ENCODE peak calls at places on chromosome 1, in eight cellular contexts. H is CD8-positive, alpha-beta memory T cell; N is GM06990; X is left lung; T is stimulated activated CD8-positive, alpha-beta memory T cell treated with anti-CD3 and anti-CD28 coated beads, Interleukin-4, amount 100 ng/mL, for 4 hours; K is AG10803; Y is HepG2; I is A549. R is an unnamed sample.

GRCh38 chr1:167678422-167678821 is 43.4 kb upstream of the MPZL1 start:
- DNase-seq in X (no peak), Y (no peak), T (no peak), H (no peak), N (no peak), K (no peak), I (no peak), R (no peak)

GRCh38 chr1:98906361-98906760 is 98.3 kb downstream of the PLPPR5 start:
- DNase-seq in I (no peak), K (no peak), H (no peak), X (no peak), Y (no peak), T (no peak), N (no peak), R (no peak)

GRCh38 chr1:227299238-227299637 is 19.1 kb downstream of the CDC42BPA start:
- DNase-seq in X (no peak), T (no peak), H (no peak), K (peak; percentile 60), N (no peak), I (no peak), Y (no peak), R (no peak)

GRCh38 chr1:11052839-11053757 is 6.1 kb upstream of the MASP2 start:
- DNase-seq in K (no peak), I (no peak), X (no peak), T (no peak), N (no peak), Y (no peak), H (no peak), R (no peak)

GRCh38 chr1:45884700-45885099 is 81.3 kb downstream of the MAST2 start:
- DNase-seq in H (no peak), N (no peak), X (no peak), I (peak; percentile 55), T (no peak), K (no peak), Y (peak; percentile 62), R (no peak)

GRCh38 chr1:167687919-167688519 is 33.8 kb upstream of the MPZL1 start:
- DNase-seq in Y (peak; percentile 61), K (peak; percentile 76), I (peak; percentile 76), T (peak; percentile 50), N (no peak), X (no peak), H (peak; percentile 60), R (peak; percentile 80)

GRCh38 chr1:20074046-20074724 is 4.2 kb downstream of the PLA2G5 start:
- DNase-seq in T (no peak), K (no peak), Y (no peak), H (no peak), I (no peak), X (no peak), N (no peak), R (peak; percentile 33)

GRCh38 chr1:241605146-241605805 is 34.9 kb downstream of the CHML start:
- DNase-seq in H (no peak), I (peak; percentile 79), T (no peak), K (no peak), Y (peak; percentile 26), X (no peak), N (no peak), R (no peak)

GRCh38 chr1:230191079-230191478 is 124.0 kb downstream of the GALNT2 start:
- DNase-seq in N (no peak), H (no peak), K (peak; percentile 37), T (no peak), X (no peak), Y (no peak), I (no peak), R (no peak)

GRCh38 chr1:207998691-207999090 is 87.8 kb upstream of the CD34 start:
- DNase-seq in X (no peak), K (no peak), Y (no peak), N (no peak), H (no peak), T (no peak), I (no peak), R (no peak)

GRCh38 chr1:13783551-13783950 is 83.6 kb downstream of the PRDM2 start:
- DNase-seq in N (no peak), T (no peak), Y (no peak), K (peak; percentile 49), H (no peak), I (no peak), X (no peak), R (no peak)

GRCh38 chr1:192831706-192832355 is 23.0 kb downstream of the RGS2 start:
- DNase-seq in I (no peak), N (no peak), Y (no peak), K (peak; percentile 36), H (no peak), T (no peak), X (no peak), R (no peak)

GRCh38 chr1:159889821-159890252 is 10.1 kb downstream of the CFAP45 start:
- DNase-seq in H (no peak), Y (no peak), I (peak; percentile 29), T (no peak), X (no peak), N (peak; percentile 56), K (peak; percentile 94), R (no peak)

GRCh38 chr1:20381045-20381641 is 90.5 kb downstream of the VWA5B1 start:
- DNase-seq in Y (no peak), N (no peak), X (no peak), T (no peak), H (no peak), I (no peak), K (no peak), R (no peak)